ENCODE peak calls at places on chromosome 21, in nine cellular contexts. One of them, this sample, is unnamed.

GRCh38 chr21:26710155-26710554 is 135.1 kb downstream of the ADAMTS1 start:
- DNase-seq in SK-N-SH: no peak
- DNase-seq in GM23338: peak; percentile 17
- DNase-seq in PC-9: no peak
- DNase-seq in PC-3: no peak
- DNase-seq in Karpas-422: no peak
- DNase-seq in hepatocyte: no peak
- DNase-seq in GM23248: no peak
- DNase-seq in HCT116: no peak
- DNase-seq in this sample: no peak

GRCh38 chr21:17554120-17554519 is 41.3 kb downstream of the CXADR start:
- DNase-seq in SK-N-SH: no peak
- DNase-seq in Karpas-422: no peak
- DNase-seq in PC-9: no peak
- DNase-seq in GM23248: no peak
- DNase-seq in HCT116: no peak
- DNase-seq in hepatocyte: no peak
- DNase-seq in GM23338: no peak
- DNase-seq in PC-3: no peak
- DNase-seq in this sample: no peak

GRCh38 chr21:35528109-35529042 is 479.3 kb upstream of the RUNX1 start:
- DNase-seq in hepatocyte: no peak
- DNase-seq in SK-N-SH: no peak
- DNase-seq in PC-9: no peak
- DNase-seq in GM23248: no peak
- DNase-seq in PC-3: no peak
- DNase-seq in HCT116: no peak
- DNase-seq in Karpas-422: no peak
- DNase-seq in GM23338: no peak
- DNase-seq in this sample: peak; percentile 37

GRCh38 chr21:45431781-45432572 is 27.0 kb downstream of the COL18A1 start:
- DNase-seq in GM23338: no peak
- DNase-seq in PC-3: no peak
- DNase-seq in hepatocyte: no peak
- DNase-seq in GM23248: no peak
- DNase-seq in SK-N-SH: no peak
- DNase-seq in PC-9: no peak
- DNase-seq in Karpas-422: no peak
- DNase-seq in HCT116: no peak
- DNase-seq in this sample: no peak

GRCh38 chr21:32732544-32732943 is 4.7 kb upstream of the SYNJ1 start:
- DNase-seq in hepatocyte: no peak
- DNase-seq in GM23248: no peak
- DNase-seq in Karpas-422: no peak
- DNase-seq in GM23338: no peak
- DNase-seq in HCT116: no peak
- DNase-seq in PC-9: no peak
- DNase-seq in SK-N-SH: no peak
- DNase-seq in PC-3: peak; percentile 11
- DNase-seq in this sample: no peak

GRCh38 chr21:28159396-28159795 is 833.3 kb downstream of the LTN1 start:
- DNase-seq in hepatocyte: no peak
- DNase-seq in GM23338: no peak
- DNase-seq in SK-N-SH: no peak
- DNase-seq in Karpas-422: no peak
- DNase-seq in HCT116: no peak
- DNase-seq in GM23248: no peak
- DNase-seq in PC-3: no peak
- DNase-seq in PC-9: no peak
- DNase-seq in this sample: no peak

GRCh38 chr21:45539796-45540600 is 2.2 kb downstream of the SLC19A1 start:
- DNase-seq in PC-9: no peak
- DNase-seq in Karpas-422: no peak
- DNase-seq in PC-3: no peak
- DNase-seq in GM23248: no peak
- DNase-seq in SK-N-SH: no peak
- DNase-seq in HCT116: no peak
- DNase-seq in hepatocyte: no peak
- DNase-seq in GM23338: no peak
- DNase-seq in this sample: no peak

GRCh38 chr21:14677023-14677422 is 130.9 kb upstream of the SAMSN1 start:
- DNase-seq in SK-N-SH: no peak
- DNase-seq in hepatocyte: no peak
- DNase-seq in PC-3: no peak
- DNase-seq in GM23248: no peak
- DNase-seq in HCT116: no peak
- DNase-seq in Karpas-422: no peak
- DNase-seq in GM23338: no peak
- DNase-seq in PC-9: no peak
- DNase-seq in this sample: no peak

GRCh38 chr21:46667735-46668380 is 32.4 kb downstream of the PRMT2 start:
- DNase-seq in GM23338: peak; percentile 69
- DNase-seq in PC-3: peak; percentile 19
- DNase-seq in SK-N-SH: peak; percentile 80
- DNase-seq in Karpas-422: peak; percentile 51
- DNase-seq in GM23248: peak; percentile 57
- DNase-seq in PC-9: peak; percentile 35
- DNase-seq in HCT116: no peak
- DNase-seq in hepatocyte: peak; percentile 41
- DNase-seq in this sample: no peak

GRCh38 chr21:44850905-44851657 is 22.4 kb downstream of the PTTG1IP start:
- DNase-seq in PC-3: no peak
- DNase-seq in SK-N-SH: no peak
- DNase-seq in hepatocyte: no peak
- DNase-seq in GM23248: no peak
- DNase-seq in GM23338: no peak
- DNase-seq in HCT116: no peak
- DNase-seq in PC-9: no peak
- DNase-seq in Karpas-422: no peak
- DNase-seq in this sample: no peak

GRCh38 chr21:32412998-32413504 is 545 bp downstream of the EVA1C start:
- DNase-seq in PC-9: no peak
- DNase-seq in Karpas-422: no peak
- DNase-seq in SK-N-SH: no peak
- DNase-seq in GM23338: peak; percentile 63
- DNase-seq in hepatocyte: no peak
- DNase-seq in PC-3: peak; percentile 65
- DNase-seq in GM23248: no peak
- DNase-seq in HCT116: no peak
- DNase-seq in this sample: no peak

GRCh38 chr21:26405071-26405470 is 168.0 kb downstream of the CYYR1 start:
- DNase-seq in GM23248: peak; percentile 48
- DNase-seq in SK-N-SH: no peak
- DNase-seq in HCT116: no peak
- DNase-seq in hepatocyte: peak; percentile 21
- DNase-seq in GM23338: peak; percentile 16
- DNase-seq in PC-3: peak; percentile 42
- DNase-seq in Karpas-422: no peak
- DNase-seq in PC-9: no peak
- DNase-seq in this sample: no peak

GRCh38 chr21:43935711-43936110 is 70.7 kb downstream of the AGPAT3 start:
- DNase-seq in GM23338: no peak
- DNase-seq in hepatocyte: no peak
- DNase-seq in PC-9: no peak
- DNase-seq in PC-3: no peak
- DNase-seq in Karpas-422: no peak
- DNase-seq in SK-N-SH: no peak
- DNase-seq in GM23248: no peak
- DNase-seq in HCT116: no peak
- DNase-seq in this sample: no peak

GRCh38 chr21:46008893-46009635 is 27.5 kb downstream of the COL6A1 start:
- DNase-seq in HCT116: no peak
- DNase-seq in PC-3: no peak
- DNase-seq in GM23338: no peak
- DNase-seq in hepatocyte: no peak
- DNase-seq in PC-9: no peak
- DNase-seq in Karpas-422: no peak
- DNase-seq in SK-N-SH: peak; percentile 21
- DNase-seq in GM23248: no peak
- DNase-seq in this sample: no peak

DNA sequence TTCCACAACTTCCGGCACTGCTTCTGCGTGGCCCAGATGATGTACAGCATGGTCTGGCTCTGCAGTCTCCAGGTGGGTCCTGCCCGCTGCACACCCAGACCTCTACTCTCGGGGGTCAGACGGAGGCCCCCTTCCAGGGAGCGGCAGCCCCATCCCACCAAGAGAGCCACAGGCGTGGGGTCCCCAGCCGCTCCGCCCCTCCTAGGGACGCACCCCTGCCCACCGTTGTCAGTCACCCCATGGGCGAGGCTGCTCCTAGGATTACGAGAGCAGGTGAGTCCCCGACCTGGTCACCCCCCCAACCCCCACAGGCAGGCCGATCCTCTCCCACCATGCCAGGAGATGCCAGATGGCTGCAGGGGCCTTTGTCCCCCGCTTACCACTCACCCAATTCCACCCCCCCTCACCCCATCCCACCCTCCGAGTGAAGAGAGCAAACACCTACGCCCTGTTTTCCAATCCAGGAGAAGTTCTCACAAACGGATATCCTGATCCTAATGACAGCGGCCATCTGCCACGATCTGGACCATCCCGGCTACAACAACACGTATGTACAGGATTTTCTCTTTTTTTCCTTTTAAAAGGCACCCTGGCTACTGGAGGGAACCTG is 107.0 kb downstream of the PDE9A start:
- DNase-seq in HCT116: no peak
- DNase-seq in Karpas-422: no peak
- DNase-seq in PC-3: no peak
- DNase-seq in GM23338: no peak
- DNase-seq in PC-9: no peak
- DNase-seq in SK-N-SH: no peak
- DNase-seq in hepatocyte: no peak
- DNase-seq in GM23248: no peak
- DNase-seq in this sample: no peak
- H3K9me2 ChIP-seq in HCT116: no peaks in the 10 kb centered on the region
- H3K9me2 ChIP-seq in Karpas-422: no peaks in the 10 kb centered on the region
- H3K9me2 ChIP-seq in PC-3: no peaks in the 10 kb centered on the region
- H3K9me2 ChIP-seq in GM23338: no peaks in the 10 kb centered on the region
- H3K9me2 ChIP-seq in PC-9: no peaks in the 10 kb centered on the region
- H3K9me2 ChIP-seq in SK-N-SH: no peaks in the 10 kb centered on the region
- H3K9me2 ChIP-seq in hepatocyte: no peaks in the 10 kb centered on the region
- H3K9me2 ChIP-seq in GM23248: no peaks in the 10 kb centered on the region
- H3K9me2 ChIP-seq in this sample: no peaks in the 10 kb centered on the region

DNA sequence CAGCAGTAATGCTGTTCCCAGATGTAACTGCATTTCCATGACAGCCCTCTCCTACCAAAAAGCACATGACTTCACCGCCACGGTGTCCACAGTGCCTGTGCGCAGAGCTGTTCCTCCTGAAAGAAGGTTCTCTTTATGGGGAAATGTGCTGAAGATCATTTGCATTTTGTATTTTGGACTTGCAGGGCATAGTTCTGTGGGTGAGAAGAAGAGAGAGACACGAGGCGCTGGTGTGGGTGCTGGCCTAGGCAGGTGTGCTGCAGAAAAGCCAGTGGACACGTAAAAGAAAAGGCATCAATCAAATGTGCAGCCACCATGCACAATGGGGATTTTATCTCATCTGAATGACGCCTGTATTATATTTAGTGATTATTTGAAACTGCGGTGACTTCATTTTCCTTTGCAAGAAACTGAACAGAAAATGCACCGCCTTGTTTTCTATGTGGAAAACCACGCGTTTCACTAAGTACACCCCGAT is 21.3 kb downstream of the SLC37A1 start:
- DNase-seq in HCT116: no peak
- DNase-seq in SK-N-SH: no peak
- DNase-seq in GM23248: no peak
- DNase-seq in PC-9: no peak
- DNase-seq in Karpas-422: peak; percentile 97
- DNase-seq in GM23338: no peak
- DNase-seq in hepatocyte: no peak
- DNase-seq in PC-3: no peak
- DNase-seq in this sample: peak; percentile 88
- H3K27ac ChIP-seq in HCT116: no peak overlapping the region
- H3K27ac ChIP-seq in SK-N-SH: no peak overlapping the region
- H3K27ac ChIP-seq in GM23248: no peak overlapping the region
- H3K27ac ChIP-seq in PC-9: no peak overlapping the region
- H3K27ac ChIP-seq in Karpas-422: peak overlapping the region; percentile 96
- H3K27ac ChIP-seq in GM23338: no peak overlapping the region
- H3K27ac ChIP-seq in hepatocyte: no peak overlapping the region
- H3K27ac ChIP-seq in PC-3: no peak overlapping the region
- H3K27ac ChIP-seq in this sample: peak overlapping the region; percentile 98

DNA sequence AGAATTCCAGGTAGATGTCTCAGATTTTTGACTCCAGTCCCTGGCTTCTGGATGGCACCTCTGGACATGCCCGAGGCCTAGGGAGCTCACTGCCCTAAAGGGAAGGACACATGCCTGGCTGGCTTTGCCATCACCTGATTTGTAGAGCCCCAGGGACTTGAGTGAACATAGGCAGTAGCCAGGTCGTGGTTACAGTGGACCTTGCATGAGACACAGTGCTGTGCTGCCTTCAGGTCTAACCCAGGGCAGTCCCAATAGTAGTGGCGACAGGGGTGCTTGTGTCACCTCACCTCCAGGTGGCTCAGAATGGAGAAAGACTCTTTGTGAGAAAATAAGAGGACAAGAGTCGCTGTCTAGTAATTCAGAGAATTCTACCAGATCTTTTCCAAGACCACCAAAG is 166.7 kb downstream of the USP25 start:
- DNase-seq in SK-N-SH: no peak
- DNase-seq in Karpas-422: no peak
- DNase-seq in PC-9: no peak
- DNase-seq in PC-3: no peak
- DNase-seq in hepatocyte: no peak
- DNase-seq in GM23248: no peak
- DNase-seq in GM23338: no peak
- DNase-seq in HCT116: no peak
- DNase-seq in this sample: no peak
- H3K9me2 ChIP-seq in SK-N-SH: no peaks in the 10 kb centered on the region
- H3K9me2 ChIP-seq in Karpas-422: no peaks in the 10 kb centered on the region
- H3K9me2 ChIP-seq in PC-9: no peaks in the 10 kb centered on the region
- H3K9me2 ChIP-seq in PC-3: no peaks in the 10 kb centered on the region
- H3K9me2 ChIP-seq in hepatocyte: no peaks in the 10 kb centered on the region
- H3K9me2 ChIP-seq in GM23248: no peaks in the 10 kb centered on the region
- H3K9me2 ChIP-seq in GM23338: no peaks in the 10 kb centered on the region
- H3K9me2 ChIP-seq in HCT116: no peaks in the 10 kb centered on the region
- H3K9me2 ChIP-seq in this sample: no peaks in the 10 kb centered on the region

DNA sequence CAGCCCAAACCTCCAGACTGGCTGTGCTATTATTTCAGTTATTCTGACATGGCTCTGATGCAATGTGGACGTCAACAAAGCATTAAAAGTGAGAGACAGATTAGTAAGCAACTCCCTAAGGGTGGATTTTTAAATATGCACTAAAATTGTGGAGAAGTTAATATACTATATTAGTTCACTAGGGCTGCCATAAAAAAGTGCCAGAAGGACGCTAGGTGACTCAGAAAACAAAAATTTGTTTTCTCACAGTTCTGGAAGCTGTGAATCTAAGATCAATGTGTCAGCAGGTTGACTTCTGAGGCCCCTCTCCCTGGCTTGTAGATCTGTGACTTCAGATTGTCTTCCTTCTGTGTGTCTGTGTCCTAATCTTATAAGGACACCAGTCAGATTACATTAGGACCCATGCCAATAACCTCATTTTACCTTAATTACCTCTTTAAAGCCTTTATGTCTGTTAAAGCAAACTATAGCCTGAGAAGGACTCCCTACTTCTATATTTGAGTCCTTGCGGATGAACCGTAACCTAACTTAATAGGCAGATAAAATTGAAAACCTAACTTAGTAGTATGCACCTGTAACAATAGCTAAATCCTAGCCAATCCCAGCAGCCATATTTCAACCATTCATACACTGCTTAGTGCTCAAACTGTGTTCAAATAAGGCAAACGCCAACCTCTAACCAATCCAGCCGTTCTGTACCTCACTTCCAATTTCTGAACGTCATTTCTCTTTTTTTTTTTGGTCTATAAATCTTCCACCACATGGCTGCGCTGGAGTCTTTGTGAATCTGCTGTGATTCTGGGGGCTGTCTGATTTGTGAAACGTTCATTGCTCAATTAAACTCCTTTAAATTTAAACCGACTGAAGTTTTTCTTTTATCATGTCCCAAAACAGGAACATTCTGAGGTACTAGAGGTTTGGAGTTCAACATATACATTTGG is 65.9 kb upstream of the BACH1 start:
- DNase-seq in GM23338: no peak
- DNase-seq in GM23248: peak; percentile 85
- DNase-seq in HCT116: no peak
- DNase-seq in hepatocyte: peak; percentile 32
- DNase-seq in SK-N-SH: no peak
- DNase-seq in PC-3: peak; percentile 61
- DNase-seq in PC-9: no peak
- DNase-seq in Karpas-422: peak; percentile 64
- DNase-seq in this sample: peak; percentile 4
- H3K27ac ChIP-seq in GM23338: no peak overlapping the region
- H3K27ac ChIP-seq in GM23248: peak overlapping the region; percentile 42
- H3K27ac ChIP-seq in HCT116: no peak overlapping the region
- H3K27ac ChIP-seq in hepatocyte: peak overlapping the region; percentile 47
- H3K27ac ChIP-seq in SK-N-SH: no peak overlapping the region
- H3K27ac ChIP-seq in PC-3: no peak overlapping the region
- H3K27ac ChIP-seq in PC-9: peak overlapping the region; percentile 54
- H3K27ac ChIP-seq in Karpas-422: no peak overlapping the region
- H3K27ac ChIP-seq in this sample: no peak overlapping the region

This sample was measured in OCI-LY7.